ENCODE peak calls at places on chromosomes 3 and 15, in five cellular contexts. One of them, this sample, is unnamed.

GRCh38 chr15:67174864-67175573 is 79.4 kb downstream of the AAGAB start:
- DNase-seq in A549: peak
- DNase-seq in HepG2: no peak
- DNase-seq in H1: no peak
- DNase-seq in GM12878: no peak
- DNase-seq in this sample: no peak

GRCh38 chr15:84638103-84638502 is 16.0 kb downstream of the WDR73 start:
- DNase-seq in A549: no peak
- DNase-seq in HepG2: peak
- DNase-seq in H1: no peak
- DNase-seq in GM12878: no peak
- DNase-seq in this sample: peak

GRCh38 chr3:64188810-64189560 is 36.3 kb downstream of the PRICKLE2 start:
- DNase-seq in A549: peak
- DNase-seq in HepG2: no peak
- DNase-seq in H1: no peak
- DNase-seq in GM12878: no peak
- DNase-seq in this sample: no peak

GRCh38 chr3:32401541-32402052 is 9.9 kb downstream of the CMTM7 start:
- DNase-seq in A549: peak
- DNase-seq in HepG2: peak
- DNase-seq in H1: no peak
- DNase-seq in GM12878: no peak
- DNase-seq in this sample: no peak

GRCh38 chr15:52730163-52730562 is 51.0 kb upstream of the ATOSA start:
- DNase-seq in A549: no peak
- DNase-seq in HepG2: no peak
- DNase-seq in H1: no peak
- DNase-seq in GM12878: peak
- DNase-seq in this sample: no peak

GRCh38 chr3:148173836-148174235 is 523.9 kb upstream of the AGTR1 start:
- DNase-seq in A549: no peak
- DNase-seq in HepG2: no peak
- DNase-seq in H1: no peak
- DNase-seq in GM12878: peak
- DNase-seq in this sample: no peak

GRCh38 chr15:94327356-94327936 is 96.1 kb downstream of the MCTP2 start:
- DNase-seq in A549: peak
- DNase-seq in HepG2: peak
- DNase-seq in H1: no peak
- DNase-seq in GM12878: no peak
- DNase-seq in this sample: peak

GRCh38 chr3:115790759-115791158 is 167.4 kb downstream of the GAP43 start:
- DNase-seq in A549: peak
- DNase-seq in HepG2: peak
- DNase-seq in H1: peak
- DNase-seq in GM12878: no peak
- DNase-seq in this sample: peak

GRCh38 chr15:72173401-72173800 is 24.2 kb downstream of the GRAMD2A start:
- DNase-seq in A549: no peak
- DNase-seq in HepG2: no peak
- DNase-seq in H1: no peak
- DNase-seq in GM12878: no peak
- DNase-seq in this sample: no peak

GRCh38 chr3:148513066-148513671 is 184.5 kb upstream of the AGTR1 start:
- DNase-seq in A549: no peak
- DNase-seq in HepG2: no peak
- DNase-seq in H1: no peak
- DNase-seq in GM12878: no peak
- DNase-seq in this sample: no peak

GRCh38 chr3:124599779-124600693 is 130.2 kb upstream of the UMPS start:
- DNase-seq in A549: no peak
- DNase-seq in HepG2: peak
- DNase-seq in H1: no peak
- DNase-seq in GM12878: no peak
- DNase-seq in this sample: no peak

GRCh38 chr3:72113564-72113963 is 328.6 kb upstream of the PROK2 start:
- DNase-seq in A549: no peak
- DNase-seq in HepG2: no peak
- DNase-seq in H1: no peak
- DNase-seq in GM12878: no peak
- DNase-seq in this sample: no peak

GRCh38 chr15:66945842-66946241 is 119.6 kb upstream of the SMAD3 start:
- DNase-seq in A549: no peak
- DNase-seq in HepG2: no peak
- DNase-seq in H1: no peak
- DNase-seq in GM12878: no peak
- DNase-seq in this sample: no peak

GRCh38 chr3:112615942-112616731 is 24.8 kb downstream of the CCDC80 start:
- DNase-seq in A549: no peak
- DNase-seq in HepG2: no peak
- DNase-seq in H1: no peak
- DNase-seq in GM12878: no peak
- DNase-seq in this sample: no peak

GRCh38 chr3:124999317-124999716 is 56.5 kb downstream of the HEG1 start:
- DNase-seq in A549: no peak
- DNase-seq in HepG2: no peak
- DNase-seq in H1: no peak
- DNase-seq in GM12878: no peak
- DNase-seq in this sample: no peak

GRCh38 chr3:40620151-40620550 is 95.4 kb downstream of the ZNF621 start:
- DNase-seq in A549: no peak
- DNase-seq in HepG2: no peak
- DNase-seq in H1: no peak
- DNase-seq in GM12878: no peak
- DNase-seq in this sample: no peak

GRCh38 chr3:129574206-129574605 is 31.2 kb downstream of the H1-8 start:
- DNase-seq in A549: no peak
- DNase-seq in HepG2: no peak
- DNase-seq in H1: no peak
- DNase-seq in GM12878: no peak
- DNase-seq in this sample: no peak

GRCh38 chr3:194325424-194326165 is 25.5 kb downstream of the CPN2 start:
- DNase-seq in A549: no peak
- DNase-seq in HepG2: no peak
- DNase-seq in H1: no peak
- DNase-seq in GM12878: no peak
- DNase-seq in this sample: no peak

GRCh38 chr3:156497326-156497725 is 57.6 kb downstream of the SSR3 start:
- DNase-seq in A549: no peak
- DNase-seq in HepG2: no peak
- DNase-seq in H1: no peak
- DNase-seq in GM12878: no peak
- DNase-seq in this sample: no peak

GRCh38 chr15:66588537-66588936 is 22.7 kb upstream of the LCTL start:
- DNase-seq in A549: no peak
- DNase-seq in HepG2: no peak
- DNase-seq in H1: no peak
- DNase-seq in GM12878: no peak
- DNase-seq in this sample: peak

GRCh38 chr15:33043636-33044035 is 150.9 kb downstream of the FMN1 start:
- DNase-seq in A549: no peak
- DNase-seq in HepG2: no peak
- DNase-seq in H1: no peak
- DNase-seq in GM12878: no peak
- DNase-seq in this sample: no peak

GRCh38 chr3:64295594-64295993 is 70.3 kb upstream of the PRICKLE2 start:
- DNase-seq in A549: no peak
- DNase-seq in HepG2: no peak
- DNase-seq in H1: no peak
- DNase-seq in GM12878: no peak
- DNase-seq in this sample: no peak

GRCh38 chr15:97126556-97127233 is 796.2 kb downstream of the NR2F2 start:
- DNase-seq in A549: no peak
- DNase-seq in HepG2: no peak
- DNase-seq in H1: no peak
- DNase-seq in GM12878: no peak
- DNase-seq in this sample: no peak

GRCh38 chr15:62497356-62497755 is 332.3 kb upstream of the C2CD4B start:
- DNase-seq in A549: no peak
- DNase-seq in HepG2: no peak
- DNase-seq in H1: no peak
- DNase-seq in GM12878: no peak
- DNase-seq in this sample: no peak

GRCh38 chr15:56307180-56307579 is 58.0 kb upstream of the TEX9 start:
- DNase-seq in A549: no peak
- DNase-seq in HepG2: no peak
- DNase-seq in H1: no peak
- DNase-seq in GM12878: no peak
- DNase-seq in this sample: no peak

GRCh38 chr3:123634149-123635051 is 49.5 kb upstream of the HACD2 start:
- DNase-seq in A549: no peak
- DNase-seq in HepG2: no peak
- DNase-seq in H1: no peak
- DNase-seq in GM12878: no peak
- DNase-seq in this sample: no peak

GRCh38 chr15:69531302-69532027 is 78.8 kb downstream of the RPLP1 start:
- DNase-seq in A549: no peak
- DNase-seq in HepG2: no peak
- DNase-seq in H1: no peak
- DNase-seq in GM12878: no peak
- DNase-seq in this sample: no peak

GRCh38 chr3:30578986-30579579 is 27.3 kb upstream of the TGFBR2 start:
- DNase-seq in A549: no peak
- DNase-seq in HepG2: no peak
- DNase-seq in H1: no peak
- DNase-seq in GM12878: no peak
- DNase-seq in this sample: no peak
- H3K27ac ChIP-seq in A549: peak
- H3K27ac ChIP-seq in HepG2: peak
- H3K27ac ChIP-seq in H1: no peak
- H3K27ac ChIP-seq in GM12878: no peak
- H3K27ac ChIP-seq in this sample: no peak

GRCh38 chr3:52896613-52897012 is 735 bp downstream of the STIMATE start:
- DNase-seq in A549: no peak
- DNase-seq in HepG2: no peak
- DNase-seq in H1: peak
- DNase-seq in GM12878: no peak
- DNase-seq in this sample: no peak
- TF ChIP-seq KDM1A in A549: no peak
- TF ChIP-seq KDM1A in HepG2: no peak
- TF ChIP-seq KDM1A in H1: no peak
- TF ChIP-seq KDM1A in GM12878: no peak
- TF ChIP-seq KDM1A in this sample: no peak

DNA sequence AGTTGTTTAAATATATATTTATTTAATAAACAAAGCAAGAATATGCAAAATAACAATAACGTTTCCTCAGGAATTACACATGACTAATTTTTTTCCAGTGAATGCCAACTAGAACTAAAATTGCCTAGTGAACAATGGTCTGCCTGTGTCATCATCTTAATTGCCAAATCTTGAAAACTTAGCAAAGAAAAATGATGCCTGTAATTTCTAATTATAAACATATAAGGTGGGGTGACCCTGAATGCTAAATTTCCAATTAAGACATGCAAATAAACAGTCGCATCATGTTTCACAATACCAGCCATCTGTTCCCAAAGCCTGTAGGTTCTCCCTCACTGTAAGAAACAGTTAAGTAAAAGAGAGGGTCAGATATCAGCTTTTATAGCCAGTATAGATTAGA is 67.6 kb upstream of the PLCL2 start:
- DNase-seq in A549: no peak
- DNase-seq in HepG2: no peak
- DNase-seq in H1: no peak
- DNase-seq in GM12878: no peak
- DNase-seq in this sample: no peak
- H3K27ac ChIP-seq in A549: no peak
- H3K27ac ChIP-seq in HepG2: no peak
- H3K27ac ChIP-seq in H1: no peak
- H3K27ac ChIP-seq in GM12878: no peak
- H3K27ac ChIP-seq in this sample: no peak

DNA sequence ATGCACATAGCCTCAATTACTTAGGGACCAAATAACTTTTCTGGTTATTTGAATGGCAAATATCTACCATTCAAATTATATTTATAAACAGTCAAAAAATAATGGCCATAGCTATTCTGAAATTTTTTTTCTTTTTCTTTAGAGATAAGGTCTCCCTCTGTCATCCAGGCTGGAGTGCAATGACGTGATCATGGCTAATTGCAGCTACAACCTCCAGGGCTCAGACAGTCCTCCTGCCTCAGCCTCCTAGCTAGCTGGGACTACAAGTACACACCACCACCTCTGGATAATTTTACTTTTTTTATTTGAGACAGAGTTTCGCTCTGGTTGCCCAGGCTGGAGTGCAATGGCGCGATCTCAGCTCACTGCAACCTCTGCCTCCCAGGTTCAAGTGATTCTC is 16.6 kb downstream of the PPP1R2 start:
- DNase-seq in A549: no peak
- DNase-seq in HepG2: no peak
- DNase-seq in H1: no peak
- DNase-seq in GM12878: no peak
- DNase-seq in this sample: no peak
- TF ChIP-seq KDM1A in A549: no peak
- TF ChIP-seq KDM1A in HepG2: no peak
- TF ChIP-seq KDM1A in H1: no peak
- TF ChIP-seq KDM1A in GM12878: no peak
- TF ChIP-seq KDM1A in this sample: no peak

GRCh38 chr15:49876401-49877038 is 242.5 kb downstream of the ATP8B4 start:
- DNase-seq in A549: no peak
- DNase-seq in HepG2: no peak
- DNase-seq in H1: peak
- DNase-seq in GM12878: no peak
- DNase-seq in this sample: no peak
- H3K27ac ChIP-seq in A549: no peak
- H3K27ac ChIP-seq in HepG2: no peak
- H3K27ac ChIP-seq in H1: no peak
- H3K27ac ChIP-seq in GM12878: no peak
- H3K27ac ChIP-seq in this sample: no peak

GRCh38 chr3:159964166-159964973 is 24.3 kb upstream of the IL12A start:
- DNase-seq in A549: peak
- DNase-seq in HepG2: no peak
- DNase-seq in H1: no peak
- DNase-seq in GM12878: peak
- DNase-seq in this sample: no peak
- TF ChIP-seq KDM1A in A549: no peak
- TF ChIP-seq KDM1A in HepG2: no peak
- TF ChIP-seq KDM1A in H1: no peak
- TF ChIP-seq KDM1A in GM12878: no peak
- TF ChIP-seq KDM1A in this sample: no peak